ENCODE peak calls at places on chromosome 3, in seven cellular contexts. S is KBM-7; Z is RCC 7860; M is RPMI7951; I is left cardiac atrium; W is activated CD8-positive, alpha-beta memory T cell treated with anti-CD3 and anti-CD28 coated beads, Interleukin-2, amount 50 U/mL, for 4 hours; O is RPMI8226. J is an unnamed sample.

GRCh38 chr3:116569611-116570010 is 124.3 kb upstream of the LSAMP start:
- DNase-seq in S (no peak), Z (no peak), M (no peak), I (no peak), W (no peak), O (no peak), J (no peak)

GRCh38 chr3:46276497-46277099 is 34.3 kb downstream of the CCR3 start:
- DNase-seq in S (peak; percentile 76), Z (peak; percentile 8), M (peak; percentile 49), I (peak; percentile 64), W (peak; percentile 78), O (peak; percentile 90), J (peak; percentile 86)

GRCh38 chr3:9109570-9109914 is 139.9 kb downstream of the SRGAP3 start:
- DNase-seq in S (peak; percentile 43), Z (peak; percentile 6), M (no peak), I (no peak), W (no peak), O (no peak), J (no peak)

GRCh38 chr3:171833775-171834460 is 9.2 kb upstream of the TMEM212 start:
- DNase-seq in S (peak; percentile 35), Z (peak; percentile 47), M (peak; percentile 49), I (no peak), W (no peak), O (peak; percentile 23), J (no peak)

GRCh38 chr3:171829841-171830559 is 13.1 kb upstream of the TMEM212 start:
- DNase-seq in S (peak; percentile 60), Z (peak; percentile 64), M (peak; percentile 88), I (peak; percentile 83), W (no peak), O (peak; percentile 39), J (no peak)

GRCh38 chr3:179731544-179731943 is 78.7 kb downstream of the USP13 start:
- DNase-seq in S (no peak), Z (no peak), M (no peak), I (no peak), W (no peak), O (no peak), J (no peak)

GRCh38 chr3:37905346-37905745 is 43.7 kb downstream of the CTDSPL start:
- DNase-seq in S (no peak), Z (no peak), M (no peak), I (no peak), W (no peak), O (no peak), J (no peak)

GRCh38 chr3:176950743-176951142 is 246.5 kb downstream of the TBL1XR1 start:
- DNase-seq in S (no peak), Z (peak; percentile 74), M (peak; percentile 10), I (no peak), W (no peak), O (no peak), J (no peak)

GRCh38 chr3:195182470-195182795 is 88.5 kb downstream of the XXYLT1 start:
- DNase-seq in S (peak; percentile 69), Z (no peak), M (no peak), I (no peak), W (no peak), O (no peak), J (no peak)

GRCh38 chr3:25581823-25582222 is 82.9 kb downstream of the TOP2B start:
- DNase-seq in S (no peak), Z (no peak), M (peak; percentile 66), I (no peak), W (no peak), O (no peak), J (no peak)

GRCh38 chr3:40725026-40725425 is 200.3 kb downstream of the ZNF621 start:
- DNase-seq in S (no peak), Z (no peak), M (no peak), I (no peak), W (no peak), O (peak; percentile 49), J (no peak)

GRCh38 chr3:161386991-161387390 is 15.7 kb upstream of the SPTSSB start:
- DNase-seq in S (no peak), Z (no peak), M (no peak), I (no peak), W (no peak), O (no peak), J (no peak)

GRCh38 chr3:5731100-5731499 is 543.6 kb downstream of the EDEM1 start:
- DNase-seq in S (peak; percentile 10), Z (no peak), M (no peak), I (no peak), W (no peak), O (no peak), J (no peak)

GRCh38 chr3:178680489-178680888 is 144.3 kb downstream of the KCNMB2 start:
- DNase-seq in S (no peak), Z (no peak), M (no peak), I (no peak), W (no peak), O (no peak), J (no peak)

GRCh38 chr3:138381413-138381901 is 33.1 kb downstream of the MRAS start:
- DNase-seq in S (no peak), Z (no peak), M (peak; percentile 63), I (peak; percentile 59), W (no peak), O (no peak), J (no peak)

GRCh38 chr3:133452603-133453313 is 52.9 kb downstream of the BFSP2 start:
- DNase-seq in S (no peak), Z (no peak), M (peak; percentile 73), I (no peak), W (no peak), O (no peak), J (no peak)

GRCh38 chr3:550481-550880 is 353.9 kb downstream of the CHL1 start:
- DNase-seq in S (no peak), Z (no peak), M (no peak), I (no peak), W (no peak), O (no peak), J (no peak)

GRCh38 chr3:24416224-24416623 is 78.4 kb downstream of the THRB start:
- DNase-seq in S (no peak), Z (no peak), M (no peak), I (no peak), W (no peak), O (no peak), J (no peak)

GRCh38 chr3:197499427-197499826 is 56.3 kb downstream of the BDH1 start:
- DNase-seq in S (no peak), Z (peak; percentile 44), M (peak; percentile 83), I (no peak), W (no peak), O (no peak), J (no peak)

GRCh38 chr3:22951910-22952309 is 251.2 kb upstream of the UBE2E2 start:
- DNase-seq in S (no peak), Z (no peak), M (no peak), I (no peak), W (no peak), O (no peak), J (no peak)

GRCh38 chr3:46705022-46705530 is 3.9 kb downstream of the TMIE start:
- DNase-seq in S (peak; percentile 84), Z (peak; percentile 43), M (peak; percentile 69), I (peak; percentile 75), W (peak; percentile 67), O (peak; percentile 70), J (peak; percentile 81)

GRCh38 chr3:184717608-184717995 is 5.7 kb upstream of the MAGEF1 start:
- DNase-seq in S (no peak), Z (no peak), M (peak; percentile 30), I (no peak), W (no peak), O (no peak), J (no peak)

GRCh38 chr3:49023775-49024174 is 1.9 kb downstream of the NDUFAF3 start:
- DNase-seq in S (no peak), Z (no peak), M (no peak), I (no peak), W (no peak), O (no peak), J (no peak)

GRCh38 chr3:39907981-39908380 is 98.6 kb downstream of the MYRIP start:
- DNase-seq in S (no peak), Z (no peak), M (no peak), I (peak; percentile 72), W (no peak), O (no peak), J (no peak)

GRCh38 chr3:158368271-158368670 is 202.7 kb upstream of the MLF1 start:
- DNase-seq in S (no peak), Z (no peak), M (no peak), I (no peak), W (no peak), O (no peak), J (no peak)

GRCh38 chr3:42546691-42547213 is 35.0 kb downstream of the SEC22C start:
- DNase-seq in S (no peak), Z (no peak), M (no peak), I (no peak), W (no peak), O (no peak), J (no peak)

GRCh38 chr3:41711656-41712055 is 250.2 kb downstream of the ULK4 start:
- DNase-seq in S (peak; percentile 12), Z (peak; percentile 8), M (peak; percentile 39), I (no peak), W (no peak), O (no peak), J (no peak)

GRCh38 chr3:23810342-23811116 is 4.8 kb downstream of the UBE2E1 start:
- DNase-seq in S (peak; percentile 56), Z (no peak), M (peak; percentile 29), I (peak; percentile 65), W (peak; percentile 38), O (peak; percentile 87), J (peak; percentile 81)

GRCh38 chr3:116085456-116085855 is 359.8 kb downstream of the LSAMP start:
- DNase-seq in S (no peak), Z (no peak), M (no peak), I (no peak), W (no peak), O (no peak), J (no peak)

GRCh38 chr3:51477360-51477711 is 22.5 kb downstream of the DCAF1 start:
- DNase-seq in S (no peak), Z (no peak), M (no peak), I (no peak), W (no peak), O (no peak), J (no peak)

GRCh38 chr3:64266983-64267382 is 41.7 kb upstream of the PRICKLE2 start:
- DNase-seq in S (no peak), Z (no peak), M (no peak), I (no peak), W (no peak), O (no peak), J (no peak)

GRCh38 chr3:76753599-76753998 is 286.3 kb upstream of the ROBO2 start:
- DNase-seq in S (no peak), Z (no peak), M (no peak), I (no peak), W (no peak), O (no peak), J (no peak)

GRCh38 chr3:36815375-36815774 is 51.0 kb upstream of the DCLK3 start:
- DNase-seq in S (no peak), Z (no peak), M (no peak), I (no peak), W (no peak), O (no peak), J (no peak)

GRCh38 chr3:58874248-58874741 is 175.5 kb downstream of the CFAP20DC start:
- DNase-seq in S (no peak), Z (peak; percentile 69), M (peak; percentile 40), I (no peak), W (no peak), O (no peak), J (no peak)